ENCODE peak calls at places on chromosomes 5 and 9, in five cellular contexts. Y is Peyer's patch, O is cardiac muscle cell, X is stomach, U is SJSA1. E is an unnamed sample.

GRCh38 chr9:124394167-124394566 is 21.1 kb downstream of the PSMB7 start:
- DNase-seq in Y (no peak), X (no peak), O (no peak), U (no peak), E (no peak)

GRCh38 chr9:90915693-90916092 is 114.1 kb downstream of the SYK start:
- DNase-seq in X (peak; percentile 41), Y (no peak), O (peak; percentile 29), U (no peak), E (no peak)

GRCh38 chr9:105466898-105467455 is 19.1 kb downstream of the FSD1L start:
- DNase-seq in U (no peak), X (no peak), Y (no peak), O (no peak), E (no peak)

GRCh38 chr5:120108586-120109254 is 355.4 kb upstream of the PRR16 start:
- DNase-seq in X (no peak), O (peak; percentile 22), Y (no peak), U (no peak), E (no peak)

GRCh38 chr9:137390553-137391410 is 32.2 kb downstream of the EXD3 start:
- DNase-seq in O (no peak), Y (peak; percentile 63), U (no peak), X (no peak), E (no peak)

GRCh38 chr5:10662661-10663245 is 98.3 kb downstream of the DAP start:
- DNase-seq in O (no peak), Y (no peak), U (no peak), X (no peak), E (no peak)

GRCh38 chr9:91131433-91131839 is 230.3 kb downstream of the AUH start:
- DNase-seq in Y (peak; percentile 77), X (peak; percentile 38), U (peak; percentile 87), O (peak; percentile 90), E (no peak)

GRCh38 chr9:98701576-98701975 is 7.2 kb downstream of the GABBR2 start:
- DNase-seq in U (no peak), O (no peak), Y (no peak), X (no peak), E (no peak)

GRCh38 chr5:116271432-116271831 is 186.6 kb downstream of the COMMD10 start:
- DNase-seq in O (no peak), Y (no peak), X (no peak), U (no peak), E (no peak)

GRCh38 chr9:109640232-109641078 is 139.5 kb upstream of the PALM2AKAP2 start:
- DNase-seq in O (peak; percentile 52), U (peak; percentile 49), X (peak; percentile 36), Y (no peak), E (peak; percentile 50)

GRCh38 chr5:73382412-73382795 is 66.2 kb downstream of the FOXD1 start:
- DNase-seq in Y (no peak), U (no peak), O (no peak), X (no peak), E (no peak)

GRCh38 chr5:160092519-160092918 is 26.7 kb downstream of the PWWP2A start:
- DNase-seq in X (no peak), U (no peak), Y (no peak), O (no peak), E (no peak)

GRCh38 chr5:114038756-114039155 is 323.1 kb upstream of the KCNN2 start:
- DNase-seq in X (no peak), O (no peak), Y (no peak), U (no peak), E (no peak)

GRCh38 chr5:98921947-98922508 is 6.8 kb downstream of the CHD1 start:
- DNase-seq in Y (no peak), U (no peak), X (no peak), O (no peak), E (no peak)

GRCh38 chr5:109304323-109304722 is 105.5 kb downstream of the PJA2 start:
- DNase-seq in O (no peak), U (no peak), Y (no peak), X (no peak), E (no peak)

GRCh38 chr9:126393876-126394275 is 67.2 kb downstream of the MVB12B start:
- DNase-seq in Y (no peak), O (no peak), U (no peak), X (no peak), E (no peak)

GRCh38 chr5:154295551-154295950 is 105.0 kb downstream of the GALNT10 start:
- DNase-seq in X (no peak), U (peak; percentile 3), O (no peak), Y (no peak), E (no peak)

GRCh38 chr5:172445866-172446265 is 8.5 kb downstream of the SH3PXD2B start:
- DNase-seq in U (no peak), X (no peak), Y (peak; percentile 16), O (no peak), E (no peak)

GRCh38 chr5:147407094-147407681 is 102.7 kb downstream of the DPYSL3 start:
- DNase-seq in X (no peak), Y (no peak), O (peak; percentile 52), U (peak; percentile 79), E (no peak)

GRCh38 chr5:95842955-95843544 is 20.5 kb upstream of the GLRX start:
- DNase-seq in Y (no peak), U (peak; percentile 81), O (peak; percentile 77), X (peak; percentile 84), E (peak; percentile 90)

GRCh38 chr9:95508242-95508967 is 8.4 kb downstream of the PTCH1 start:
- DNase-seq in Y (no peak), U (no peak), O (peak; percentile 41), X (no peak), E (no peak)

GRCh38 chr5:105195765-105196164 is 1633.2 kb upstream of the NUDT12 start:
- DNase-seq in O (no peak), Y (no peak), X (no peak), U (no peak), E (no peak)

GRCh38 chr9:18422296-18423036 is 51.5 kb upstream of the ADAMTSL1 start:
- DNase-seq in X (no peak), O (no peak), U (no peak), Y (no peak), E (no peak)

GRCh38 chr5:15702102-15702501 is 202.1 kb downstream of the FBXL7 start:
- DNase-seq in Y (no peak), O (peak; percentile 87), U (no peak), X (no peak), E (no peak)

GRCh38 chr9:123654218-123654617 is 275.7 kb downstream of the DENND1A start:
- DNase-seq in Y (no peak), U (no peak), X (no peak), O (no peak), E (no peak)

GRCh38 chr5:4212981-4213819 is 617.6 kb downstream of the IRX1 start:
- DNase-seq in X (no peak), Y (no peak), U (no peak), O (no peak), E (no peak)
- H3K4me3 ChIP-seq in X (no peak overlapping the region), Y (no peak overlapping the region), U (no peak overlapping the region), O (no peak overlapping the region), E (no peak overlapping the region)

GRCh38 chr5:673140-673836 is 19.9 kb downstream of the TPPP start:
- DNase-seq in Y (no peak), O (no peak), X (no peak), U (no peak), E (peak; percentile 42)
- H3K27ac ChIP-seq in Y (peak overlapping the region; percentile 71), O (no peak overlapping the region), X (no peak overlapping the region), U (no peak overlapping the region), E (peak overlapping the region; percentile 68)

DNA sequence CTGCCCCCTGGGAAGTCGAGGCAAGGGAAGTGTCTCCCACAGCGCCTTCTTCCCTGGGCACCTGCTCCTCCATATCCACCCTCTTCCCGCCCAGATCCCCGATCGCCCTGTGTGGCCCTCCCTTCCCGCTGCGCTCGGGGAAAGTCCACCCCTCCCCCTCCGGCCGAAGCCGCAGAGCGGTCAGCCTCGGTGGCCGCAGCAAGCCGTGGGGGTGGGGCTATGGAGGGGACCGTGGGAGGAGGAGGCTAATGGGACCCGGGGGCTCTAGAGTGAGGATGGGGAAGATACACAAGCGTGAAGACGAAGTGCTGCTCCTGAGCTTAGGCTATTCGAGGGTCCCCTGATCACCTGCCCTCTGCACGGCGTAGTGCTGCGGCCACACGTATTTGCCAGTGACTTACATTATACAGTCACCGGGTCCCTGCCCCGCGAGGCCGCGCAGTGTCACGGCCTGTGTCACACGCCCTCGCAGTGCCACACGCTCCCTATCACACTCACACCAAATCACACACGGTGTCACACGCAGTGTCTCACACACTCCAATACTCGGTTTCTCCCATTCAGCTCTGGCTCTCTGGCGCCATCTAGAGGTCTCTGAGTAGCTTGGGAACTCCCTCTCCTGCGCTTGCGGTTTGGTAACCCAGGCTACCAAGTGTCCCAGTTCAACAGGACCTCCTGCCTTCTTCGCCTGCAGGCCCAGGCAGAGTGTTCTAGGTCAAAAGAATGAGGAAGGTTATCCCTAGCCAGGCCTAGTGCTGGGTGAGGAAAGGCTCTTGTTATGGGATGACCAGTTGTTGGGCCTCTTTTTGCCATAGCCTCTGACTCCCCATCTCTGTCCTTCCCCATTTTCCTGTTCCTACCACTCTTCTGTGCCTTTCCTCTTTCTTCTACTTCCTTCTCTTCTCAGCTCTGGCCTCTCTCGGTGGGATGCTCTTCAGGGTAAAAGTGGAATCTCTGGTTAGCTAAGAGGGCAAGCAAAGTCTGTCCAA is 855 bp upstream of the PCDH1 start:
- DNase-seq in O (peak; percentile 88), Y (peak; percentile 89), X (peak; percentile 93), U (peak; percentile 88), E (peak; percentile 91)
- H3K4me1 ChIP-seq in O (peaks cover 7% of the 10 kb centered on the region), Y (peaks cover 16% of the 10 kb centered on the region), X (peaks cover 88% of the 10 kb centered on the region), U (peaks cover 16% of the 10 kb centered on the region), E (peaks cover 65% of the 10 kb centered on the region)

GRCh38 chr5:130845049-130845765 is 319.8 kb downstream of the HINT1 start:
- DNase-seq in X (no peak), Y (no peak), O (no peak), U (no peak), E (no peak)
- H3K4me3 ChIP-seq in X (no peak overlapping the region), Y (no peak overlapping the region), O (no peak overlapping the region), U (no peak overlapping the region), E (no peak overlapping the region)

DNA sequence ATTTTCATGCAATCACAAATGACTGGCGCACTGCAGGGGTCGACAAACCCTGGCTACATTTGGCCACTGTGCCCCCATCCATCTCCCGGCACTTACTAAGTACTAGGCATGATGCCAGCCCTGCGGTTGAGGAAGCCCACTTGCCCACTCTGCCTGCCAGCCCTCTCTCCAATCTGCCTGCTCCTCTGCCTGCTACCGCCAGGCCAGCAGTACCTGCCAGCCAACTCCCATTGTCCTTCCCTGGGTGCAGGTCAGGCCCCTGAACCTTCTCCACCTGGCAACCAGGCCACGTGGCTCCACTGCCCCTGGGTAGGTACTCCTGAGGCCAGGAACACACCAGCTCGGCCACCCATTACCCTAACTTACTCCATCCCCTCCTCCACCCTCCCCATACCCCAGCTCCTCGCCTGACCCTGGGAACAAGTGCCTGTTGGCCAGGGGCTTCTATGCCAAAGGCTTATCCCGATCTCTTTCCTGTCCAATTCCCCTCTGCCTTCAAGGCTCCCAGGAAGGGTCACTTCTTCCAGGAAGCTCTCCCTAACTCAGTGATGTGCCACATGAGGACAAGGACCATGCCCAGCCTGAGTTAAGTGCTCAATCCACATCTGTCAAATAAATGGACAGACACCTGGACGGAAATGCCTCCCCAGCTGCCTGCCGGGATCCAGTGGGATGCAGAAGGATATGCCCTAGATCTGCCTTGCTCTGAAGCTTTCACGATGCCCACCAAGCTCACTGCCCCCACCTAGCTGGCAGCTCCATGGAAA is 6.6 kb downstream of the EEIG1 start:
- DNase-seq in O (no peak), X (no peak), Y (peak; percentile 55), U (no peak), E (no peak)
- H3K27ac ChIP-seq in O (peak overlapping the region; percentile 80), X (peak overlapping the region; percentile 91), Y (peak overlapping the region; percentile 96), U (no peak overlapping the region), E (no peak overlapping the region)

DNA sequence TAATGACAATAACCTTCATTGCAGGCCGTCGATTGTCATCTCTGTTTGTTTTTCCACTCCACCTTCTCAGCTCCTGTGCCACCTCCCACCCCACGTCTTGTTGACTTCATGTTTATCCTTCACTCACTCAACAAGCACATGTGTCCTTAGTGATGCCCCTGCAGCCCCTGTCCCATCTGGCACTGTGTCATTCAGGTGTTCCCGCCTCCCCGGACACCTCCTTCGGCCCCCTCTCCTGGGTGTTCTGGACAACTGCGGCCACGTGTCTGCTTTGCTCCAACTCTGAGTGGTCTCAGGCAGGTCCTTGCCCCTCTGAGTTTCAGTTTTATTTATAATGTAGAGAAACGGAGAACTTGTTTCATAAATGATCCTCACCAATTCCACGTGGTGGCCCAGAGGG is 91.0 kb upstream of the COL5A1 start:
- DNase-seq in U (no peak), X (no peak), Y (no peak), O (no peak), E (peak; percentile 24)
- H3K4me1 ChIP-seq in U (peaks cover 64% of the 10 kb centered on the region), X (peaks cover 13% of the 10 kb centered on the region), Y (no peaks in the 10 kb centered on the region), O (no peaks in the 10 kb centered on the region), E (peaks cover 6% of the 10 kb centered on the region)

E was measured in lower lobe of right lung.